ENCODE peak calls at places on chromosomes 13 and 19, in six cellular contexts. U is GM23338; X is hepatic stellate cell; G is NCI-H1105 treated with DMSO at 0.1 percent for 48 hours; P is effector CD4-positive, alpha-beta T cell; Z is uterus. O is an unnamed sample.

GRCh38 chr13:40622246-40622645 is 44.2 kb downstream of the FOXO1 start:
- DNase-seq in U (no peak), X (no peak), G (no peak), P (no peak), Z (no peak), O (no peak)

GRCh38 chr19:35458821-35459391 is 10.8 kb downstream of the FFAR2 start:
- DNase-seq in U (no peak), X (no peak), G (no peak), P (no peak), Z (no peak), O (no peak)

GRCh38 chr13:52348983-52349780 is 56.8 kb downstream of the THSD1 start:
- DNase-seq in U (no peak), X (peak), G (no peak), P (no peak), Z (no peak), O (peak)

GRCh38 chr19:47609885-47610545 is 1.1 kb downstream of the BICRA start:
- DNase-seq in U (peak), X (peak), G (peak), P (peak), Z (peak), O (peak)

GRCh38 chr19:44723952-44724319 is 24.6 kb upstream of the BCL3 start:
- DNase-seq in U (peak), X (peak), G (peak), P (peak), Z (peak), O (peak)

GRCh38 chr19:4709440-4710280 is 14.0 kb downstream of the DPP9 start:
- DNase-seq in U (no peak), X (no peak), G (no peak), P (no peak), Z (no peak), O (no peak)

GRCh38 chr19:42068756-42069571 is 1.0 kb downstream of the GRIK5 start:
- DNase-seq in U (peak), X (no peak), G (no peak), P (no peak), Z (no peak), O (no peak)

GRCh38 chr13:87344176-87344575 is 327.0 kb upstream of the SLITRK5 start:
- DNase-seq in U (peak), X (no peak), G (no peak), P (no peak), Z (no peak), O (no peak)

GRCh38 chr13:105990256-105990958 is 545.1 kb downstream of the EFNB2 start:
- DNase-seq in U (no peak), X (no peak), G (no peak), P (no peak), Z (no peak), O (no peak)

GRCh38 chr13:29140277-29140676 is 320.1 kb downstream of the MTUS2 start:
- DNase-seq in U (no peak), X (no peak), G (no peak), P (no peak), Z (no peak), O (no peak)

GRCh38 chr13:80334582-80335260 is 6.2 kb downstream of the SPRY2 start:
- DNase-seq in U (no peak), X (no peak), G (no peak), P (no peak), Z (no peak), O (no peak)

GRCh38 chr13:25347156-25347555 is 24.6 kb upstream of the ATP8A2 start:
- DNase-seq in U (peak), X (no peak), G (no peak), P (no peak), Z (no peak), O (no peak)

GRCh38 chr13:45393941-45394570 is 24.1 kb downstream of the SLC25A30 start:
- DNase-seq in U (peak), X (peak), G (peak), P (no peak), Z (peak), O (peak)

GRCh38 chr13:27510082-27510481 is 59.7 kb upstream of the MTIF3 start:
- DNase-seq in U (no peak), X (no peak), G (no peak), P (no peak), Z (no peak), O (no peak)

GRCh38 chr13:36998624-36999041 is 507 bp downstream of the ALG5 start:
- DNase-seq in U (peak), X (no peak), G (no peak), P (peak), Z (peak), O (peak)

GRCh38 chr13:30551194-30551593 is 66.5 kb upstream of the USPL1 start:
- DNase-seq in U (peak), X (peak), G (no peak), P (no peak), Z (no peak), O (peak)

GRCh38 chr19:2289714-2290435 is 7.9 kb upstream of the PEAK3 start:
- DNase-seq in U (peak), X (peak), G (peak), P (peak), Z (no peak), O (peak)

GRCh38 chr13:88623150-88623549 is 952.0 kb downstream of the SLITRK5 start:
- DNase-seq in U (no peak), X (no peak), G (no peak), P (no peak), Z (no peak), O (no peak)

GRCh38 chr19:1241417-1242095 is at the start of gene ATP5F1D:
- DNase-seq in U (peak), X (peak), G (peak), P (peak), Z (peak), O (peak)

GRCh38 chr19:36528921-36529518 is 949 bp upstream of the ZNF260 start:
- DNase-seq in U (peak), X (peak), G (no peak), P (no peak), Z (no peak), O (peak)

GRCh38 chr13:20181180-20181579 is 11.6 kb downstream of the GJB2 start:
- DNase-seq in U (no peak), X (no peak), G (no peak), P (no peak), Z (no peak), O (no peak)

GRCh38 chr19:6213696-6214585 is 65.8 kb downstream of the MLLT1 start:
- DNase-seq in U (no peak), X (no peak), G (no peak), P (no peak), Z (peak), O (no peak)

GRCh38 chr19:42206871-42207755 is 10.4 kb downstream of the DEDD2 start:
- DNase-seq in U (no peak), X (peak), G (no peak), P (no peak), Z (no peak), O (no peak)

GRCh38 chr13:44031555-44031954 is 151.9 kb downstream of the LACC1 start:
- DNase-seq in U (peak), X (no peak), G (no peak), P (no peak), Z (no peak), O (no peak)

GRCh38 chr19:18488403-18488723 is 33.5 kb downstream of the ELL start:
- DNase-seq in U (no peak), X (peak), G (no peak), P (no peak), Z (no peak), O (no peak)

GRCh38 chr13:112907916-112908315 is 61.1 kb upstream of the MCF2L start:
- DNase-seq in U (no peak), X (no peak), G (no peak), P (no peak), Z (no peak), O (no peak)

GRCh38 chr19:3798137-3798536 is 12.0 kb upstream of the MATK start:
- DNase-seq in U (no peak), X (no peak), G (no peak), P (no peak), Z (no peak), O (no peak)

GRCh38 chr19:46786236-46787039 is 2.0 kb downstream of the SLC1A5 start:
- DNase-seq in U (peak), X (peak), G (no peak), P (peak), Z (peak), O (peak)

GRCh38 chr19:56270676-56271075 is 1.9 kb upstream of the EDDM13 start:
- DNase-seq in U (no peak), X (peak), G (no peak), P (no peak), Z (no peak), O (no peak)

GRCh38 chr19:34459614-34460013 is 21.9 kb upstream of the WTIP start:
- DNase-seq in U (no peak), X (no peak), G (no peak), P (no peak), Z (no peak), O (no peak)

GRCh38 chr13:67123165-67123564 is 107.0 kb downstream of the PCDH9 start:
- DNase-seq in U (no peak), X (no peak), G (peak), P (no peak), Z (no peak), O (no peak)

GRCh38 chr13:110628477-110628793 is 13.1 kb downstream of the NAXD start:
- DNase-seq in U (no peak), X (peak), G (no peak), P (no peak), Z (peak), O (no peak)

GRCh38 chr13:111511805-111512504 is 191.5 kb downstream of the TEX29 start:
- DNase-seq in U (no peak), X (no peak), G (no peak), P (no peak), Z (no peak), O (no peak)

GRCh38 chr13:74424455-74424854 is 290.3 kb upstream of the KLF12 start:
- DNase-seq in U (no peak), X (no peak), G (no peak), P (no peak), Z (no peak), O (no peak)

GRCh38 chr19:48967346-48968178 is 2.5 kb downstream of the FTL start:
- DNase-seq in U (no peak), X (no peak), G (no peak), P (no peak), Z (no peak), O (no peak)

GRCh38 chr19:31205887-31206518 is 143.2 kb downstream of the TSHZ3 start:
- DNase-seq in U (no peak), X (no peak), G (no peak), P (no peak), Z (no peak), O (no peak)

GRCh38 chr13:67184247-67184646 is 45.9 kb downstream of the PCDH9 start:
- DNase-seq in U (no peak), X (no peak), G (no peak), P (no peak), Z (no peak), O (no peak)

GRCh38 chr19:55670280-55671053 is 4.6 kb upstream of the EPN1 start:
- DNase-seq in U (no peak), X (no peak), G (no peak), P (no peak), Z (no peak), O (peak)

GRCh38 chr13:75530536-75530935 is 7.1 kb downstream of the COMMD6 start:
- DNase-seq in U (no peak), X (no peak), G (no peak), P (no peak), Z (no peak), O (no peak)

GRCh38 chr19:31423896-31424295 is 74.7 kb upstream of the TSHZ3 start:
- DNase-seq in U (no peak), X (no peak), G (no peak), P (no peak), Z (no peak), O (no peak)